ENCODE peak calls at places on chromosomes 1 and 21, in seven cellular contexts. V is spleen; K is AG04450; S is sigmoid colon; J is HCT116; G is pancreas; X is naive thymus-derived CD4-positive, alpha-beta T cell. T is an unnamed sample.

GRCh38 chr1:228275435-228276342 is 67.8 kb downstream of the OBSCN start:
- DNase-seq in V (peak), K (peak), S (peak), J (peak), G (peak), X (peak), T (peak)

GRCh38 chr1:143735764-143736461 is 235.9 kb downstream of the FAM72C start:
- DNase-seq in V (no peak), K (no peak), S (no peak), J (no peak), G (no peak), X (no peak), T (no peak)

GRCh38 chr1:231376875-231377549 is 38.9 kb downstream of the SPRTN start:
- DNase-seq in V (no peak), K (no peak), S (no peak), J (no peak), G (no peak), X (no peak), T (no peak)

GRCh38 chr21:45581322-45581712 is 39.1 kb upstream of the SLC19A1 start:
- DNase-seq in V (peak), K (no peak), S (peak), J (no peak), G (peak), X (no peak), T (no peak)

GRCh38 chr1:32863516-32864245 is 7.0 kb downstream of the FNDC5 start:
- DNase-seq in V (no peak), K (no peak), S (no peak), J (no peak), G (no peak), X (no peak), T (no peak)

GRCh38 chr1:86757272-86757984 is 53.1 kb downstream of the SH3GLB1 start:
- DNase-seq in V (no peak), K (no peak), S (peak), J (no peak), G (no peak), X (no peak), T (no peak)

GRCh38 chr1:88730132-88730675 is 46.1 kb downstream of the PKN2 start:
- DNase-seq in V (no peak), K (no peak), S (no peak), J (no peak), G (no peak), X (no peak), T (no peak)

GRCh38 chr1:204480515-204480914 is 14.1 kb downstream of the PIK3C2B start:
- DNase-seq in V (peak), K (no peak), S (no peak), J (no peak), G (no peak), X (no peak), T (no peak)

GRCh38 chr21:28402616-28402989 is 590.1 kb downstream of the LTN1 start:
- DNase-seq in V (no peak), K (no peak), S (no peak), J (no peak), G (no peak), X (no peak), T (no peak)

GRCh38 chr1:223709598-223709997 is 2.7 kb upstream of the CAPN2 start:
- DNase-seq in V (no peak), K (no peak), S (no peak), J (no peak), G (no peak), X (no peak), T (no peak)

GRCh38 chr1:163054056-163054706 is 15.0 kb upstream of the RGS4 start:
- DNase-seq in V (no peak), K (no peak), S (no peak), J (no peak), G (no peak), X (no peak), T (no peak)

GRCh38 chr1:203675596-203676347 is 49.1 kb downstream of the ATP2B4 start:
- DNase-seq in V (no peak), K (no peak), S (no peak), J (no peak), G (peak), X (peak), T (no peak)

GRCh38 chr1:6208723-6209660 is 3.1 kb downstream of the RNF207 start:
- DNase-seq in V (no peak), K (no peak), S (no peak), J (no peak), G (peak), X (no peak), T (no peak)

GRCh38 chr1:10965621-10966226 is 46.7 kb upstream of the TARDBP start:
- DNase-seq in V (no peak), K (no peak), S (no peak), J (no peak), G (no peak), X (peak), T (peak)

GRCh38 chr1:118097622-118098348 is 87.2 kb downstream of the SPAG17 start:
- DNase-seq in V (no peak), K (no peak), S (no peak), J (no peak), G (no peak), X (no peak), T (no peak)

GRCh38 chr1:246139745-246140182 is 367.3 kb downstream of the SMYD3 start:
- DNase-seq in V (no peak), K (peak), S (no peak), J (peak), G (no peak), X (no peak), T (no peak)

GRCh38 chr1:112397051-112397471 is 1.0 kb downstream of the CTTNBP2NL start:
- DNase-seq in V (no peak), K (no peak), S (no peak), J (no peak), G (no peak), X (no peak), T (no peak)

GRCh38 chr1:194873328-194873923 is 1687.0 kb upstream of the B3GALT2 start:
- DNase-seq in V (no peak), K (no peak), S (no peak), J (peak), G (no peak), X (no peak), T (no peak)

GRCh38 chr1:167294528-167294927 is 73.8 kb downstream of the POU2F1 start:
- DNase-seq in V (no peak), K (no peak), S (no peak), J (no peak), G (no peak), X (no peak), T (no peak)

GRCh38 chr1:184158911-184159701 is 107.6 kb downstream of the TSEN15 start:
- DNase-seq in V (no peak), K (no peak), S (no peak), J (no peak), G (no peak), X (no peak), T (no peak)

GRCh38 chr1:198619375-198620140 is 19.3 kb upstream of the PTPRC start:
- DNase-seq in V (no peak), K (no peak), S (no peak), J (no peak), G (no peak), X (peak), T (no peak)

GRCh38 chr21:15943009-15943666 is 213.4 kb downstream of the USP25 start:
- DNase-seq in V (no peak), K (no peak), S (no peak), J (no peak), G (no peak), X (no peak), T (no peak)

GRCh38 chr1:159121526-159121925 is 45.0 kb upstream of the AIM2 start:
- DNase-seq in V (no peak), K (no peak), S (no peak), J (no peak), G (no peak), X (no peak), T (no peak)

GRCh38 chr1:21182181-21182711 is 5.5 kb upstream of the EIF4G3 start:
- DNase-seq in V (no peak), K (no peak), S (no peak), J (no peak), G (no peak), X (no peak), T (no peak)

GRCh38 chr21:34126691-34127090 is 53.3 kb downstream of the MRPS6 start:
- DNase-seq in V (no peak), K (peak), S (peak), J (no peak), G (no peak), X (no peak), T (no peak)

GRCh38 chr1:94983343-94983742 is 56.4 kb upstream of the CNN3 start:
- DNase-seq in V (no peak), K (no peak), S (peak), J (no peak), G (no peak), X (no peak), T (no peak)

GRCh38 chr1:209648931-209649776 is 3.1 kb downstream of the LAMB3 start:
- DNase-seq in V (no peak), K (peak), S (no peak), J (peak), G (no peak), X (no peak), T (no peak)

GRCh38 chr1:209808059-209808494 is 2.1 kb upstream of the IRF6 start:
- DNase-seq in V (no peak), K (peak), S (no peak), J (no peak), G (no peak), X (no peak), T (peak)

GRCh38 chr1:198600906-198601305 is 37.9 kb upstream of the PTPRC start:
- DNase-seq in V (no peak), K (no peak), S (no peak), J (no peak), G (no peak), X (no peak), T (no peak)

GRCh38 chr1:22039594-22040347 is 12.7 kb upstream of the CDC42 start:
- DNase-seq in V (peak), K (no peak), S (peak), J (no peak), G (no peak), X (peak), T (peak)

GRCh38 chr1:32540589-32540988 is 1.4 kb downstream of the ZBTB8A start:
- DNase-seq in V (no peak), K (no peak), S (no peak), J (no peak), G (no peak), X (no peak), T (no peak)

GRCh38 chr1:111354584-111354983 is 63.9 kb downstream of the CHIA start:
- DNase-seq in V (no peak), K (no peak), S (no peak), J (no peak), G (no peak), X (no peak), T (no peak)

GRCh38 chr1:103513720-103514119 is 11.8 kb upstream of the RNPC3 start:
- DNase-seq in V (no peak), K (no peak), S (no peak), J (no peak), G (no peak), X (no peak), T (no peak)

GRCh38 chr1:227887697-227888403 is 59.9 kb downstream of the WNT9A start:
- DNase-seq in V (peak), K (no peak), S (peak), J (no peak), G (peak), X (no peak), T (peak)

DNA sequence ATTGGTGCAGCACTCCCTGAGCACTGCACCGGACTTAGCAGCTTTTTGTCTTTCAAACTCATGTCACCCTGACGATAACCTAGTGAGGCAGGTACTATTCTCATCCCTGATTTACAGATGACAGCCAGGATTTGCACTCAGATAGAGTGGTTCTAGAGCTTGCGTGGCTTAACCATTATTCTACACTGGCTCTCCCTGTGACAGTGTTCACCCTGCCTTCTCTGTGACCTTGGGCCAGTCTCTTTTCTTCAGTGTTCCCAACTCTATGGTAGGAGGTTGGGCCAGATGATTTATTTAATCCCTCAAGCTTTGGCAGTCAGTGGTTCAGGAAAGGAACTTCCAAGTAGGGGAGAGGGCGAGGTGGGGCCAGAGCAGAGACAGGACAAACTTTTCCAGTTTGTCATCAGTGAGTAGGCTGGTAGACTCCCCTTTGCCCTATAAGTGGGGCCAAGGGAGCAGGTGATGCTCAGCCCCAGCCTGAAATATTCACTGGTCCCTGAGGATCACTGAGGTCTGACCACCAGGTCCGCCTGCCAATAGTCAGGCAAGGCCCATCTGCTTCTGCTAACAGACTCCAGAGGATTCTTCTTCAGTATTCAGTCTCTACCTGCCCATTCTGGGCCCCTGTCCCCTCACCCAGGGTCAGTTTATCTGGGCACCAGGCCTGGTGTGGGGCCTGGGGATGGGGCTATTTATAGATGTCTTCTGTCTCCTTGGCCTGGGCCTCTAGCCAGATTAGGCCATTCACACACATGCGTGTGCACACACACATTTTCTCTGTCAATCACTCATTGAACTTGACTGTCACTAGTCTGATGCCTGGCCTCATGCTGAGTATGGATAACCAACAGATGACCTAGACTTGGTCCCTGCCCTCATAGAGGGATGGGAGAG is 8.8 kb upstream of the FABP3 start:
- DNase-seq in V (peak), K (no peak), S (no peak), J (no peak), G (no peak), X (no peak), T (no peak)
- H3K27ac ChIP-seq in V (no peak), K (peak), S (no peak), J (no peak), G (no peak), X (no peak), T (peak)

GRCh38 chr1:236691348-236691747 is 5.0 kb downstream of the ACTN2 start:
- DNase-seq in V (no peak), K (no peak), S (no peak), J (no peak), G (no peak), X (no peak), T (no peak)

GRCh38 chr1:236688705-236689104 is 2.4 kb downstream of the ACTN2 start:
- DNase-seq in V (no peak), K (no peak), S (no peak), J (no peak), G (no peak), X (no peak), T (peak)

GRCh38 chr1:236692722-236693121 is 6.4 kb downstream of the ACTN2 start:
- DNase-seq in V (no peak), K (no peak), S (no peak), J (no peak), G (no peak), X (no peak), T (no peak)

GRCh38 chr1:236689713-236690569 is 3.6 kb downstream of the ACTN2 start:
- DNase-seq in V (no peak), K (no peak), S (no peak), J (no peak), G (no peak), X (no peak), T (peak)

GRCh38 chr1:236692128-236692527 is 5.8 kb downstream of the ACTN2 start:
- DNase-seq in V (no peak), K (no peak), S (no peak), J (no peak), G (no peak), X (no peak), T (no peak)
- H3K27ac ChIP-seq in V (no peak), K (no peak), S (no peak), J (no peak), G (no peak), X (no peak), T (peak)

GRCh38 chr1:235278915-235279292 is 49.1 kb downstream of the ARID4B start:
- DNase-seq in V (no peak), K (no peak), S (no peak), J (no peak), G (no peak), X (no peak), T (no peak)

GRCh38 chr1:235279627-235280194 is 48.3 kb downstream of the ARID4B start:
- DNase-seq in V (no peak), K (no peak), S (no peak), J (no peak), G (no peak), X (no peak), T (no peak)

GRCh38 chr1:235277709-235278108 is 50.3 kb downstream of the ARID4B start:
- DNase-seq in V (no peak), K (no peak), S (no peak), J (no peak), G (no peak), X (no peak), T (no peak)

GRCh38 chr1:235278233-235278914 is 49.6 kb downstream of the ARID4B start:
- DNase-seq in V (no peak), K (no peak), S (no peak), J (no peak), G (no peak), X (no peak), T (no peak)

DNA sequence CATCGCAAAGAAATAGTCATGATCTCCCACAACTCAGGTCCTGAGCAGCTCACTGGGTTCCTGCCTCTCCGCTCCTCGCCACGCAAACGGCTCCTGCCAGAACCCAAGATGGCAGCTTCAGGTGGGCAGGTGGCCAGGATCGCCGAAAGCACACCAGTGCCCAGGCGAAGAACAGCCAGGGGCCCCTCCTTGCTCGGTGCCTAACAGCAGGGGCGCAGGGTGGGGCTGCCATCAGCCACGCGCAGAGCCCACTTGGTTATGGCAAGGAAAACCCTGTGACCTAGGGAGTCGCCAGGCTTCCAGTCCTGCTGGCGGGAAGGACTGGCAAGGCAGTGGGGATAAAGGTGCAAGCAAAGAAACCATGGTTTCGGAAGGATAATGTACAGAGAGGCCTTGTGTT is 47.5 kb downstream of the ARID4B start:
- DNase-seq in V (no peak), K (no peak), S (no peak), J (no peak), G (no peak), X (no peak), T (no peak)
- H3K27ac ChIP-seq in V (no peak), K (no peak), S (no peak), J (no peak), G (peak), X (no peak), T (no peak)

GRCh38 chr1:174190800-174191199 is 31.5 kb downstream of the RABGAP1L start:
- DNase-seq in V (no peak), K (no peak), S (no peak), J (no peak), G (no peak), X (no peak), T (no peak)

GRCh38 chr1:174197088-174197487 is 37.8 kb downstream of the RABGAP1L start:
- DNase-seq in V (no peak), K (no peak), S (no peak), J (no peak), G (no peak), X (no peak), T (no peak)

GRCh38 chr1:174189424-174190062 is 30.2 kb downstream of the RABGAP1L start:
- DNase-seq in V (no peak), K (no peak), S (no peak), J (no peak), G (no peak), X (no peak), T (no peak)

GRCh38 chr1:174194451-174194850 is 35.1 kb downstream of the RABGAP1L start:
- DNase-seq in V (no peak), K (no peak), S (no peak), J (no peak), G (no peak), X (no peak), T (no peak)

DNA sequence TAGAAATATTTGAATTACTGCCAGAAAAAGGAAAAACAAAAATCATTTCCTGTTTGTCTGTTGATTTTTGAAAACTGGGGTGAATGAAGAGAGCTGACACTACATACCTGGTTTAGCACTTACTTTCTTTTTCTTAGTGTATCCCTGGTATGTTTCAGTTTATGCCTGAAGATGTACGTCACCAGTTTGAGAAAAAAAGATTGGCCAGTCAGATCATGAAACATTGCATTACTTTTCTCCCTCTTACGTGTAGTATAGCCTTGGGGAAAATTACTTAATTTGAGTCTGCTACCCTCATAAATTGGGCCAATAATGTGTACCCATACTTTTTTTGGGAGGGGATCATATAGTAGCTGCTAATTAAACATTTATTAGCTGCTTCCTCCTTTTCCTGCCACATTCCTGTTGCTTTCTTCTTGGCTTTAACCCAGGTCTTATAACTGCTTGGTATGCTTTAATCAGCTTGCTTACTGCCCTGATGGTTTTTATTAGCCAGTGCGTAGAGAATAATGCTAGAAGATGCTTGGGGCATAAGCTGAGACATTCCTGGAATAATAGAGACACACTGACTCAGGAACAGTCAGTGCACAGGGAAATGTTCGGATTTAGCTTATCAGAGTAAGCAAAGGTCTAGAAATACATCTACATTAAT is 32.1 kb downstream of the RABGAP1L start:
- DNase-seq in V (no peak), K (peak), S (no peak), J (no peak), G (no peak), X (no peak), T (no peak)
- H3K27ac ChIP-seq in V (no peak), K (no peak), S (no peak), J (no peak), G (no peak), X (no peak), T (peak)

T was measured in heart left ventricle.